ENCODE peak calls at places on chromosomes 3 and 15, in four cellular contexts. One of them, this sample, is unnamed.

GRCh38 chr3:126355777-126356372 is 1.3 kb downstream of the KLF15 start:
- DNase-seq in H1: peak
- DNase-seq in cardiac muscle cell: peak
- DNase-seq in cardiac fibroblast: peak
- DNase-seq in this sample: peak

GRCh38 chr3:38343797-38344594 is 2.6 kb upstream of the XYLB start:
- DNase-seq in H1: no peak
- DNase-seq in cardiac muscle cell: peak
- DNase-seq in cardiac fibroblast: peak
- DNase-seq in this sample: peak

GRCh38 chr3:128198313-128198712 is 45.0 kb downstream of the EEFSEC start:
- DNase-seq in H1: no peak
- DNase-seq in cardiac muscle cell: no peak
- DNase-seq in cardiac fibroblast: no peak
- DNase-seq in this sample: no peak

GRCh38 chr3:67495751-67496150 is 158.7 kb downstream of the SUCLG2 start:
- DNase-seq in H1: no peak
- DNase-seq in cardiac muscle cell: peak
- DNase-seq in cardiac fibroblast: no peak
- DNase-seq in this sample: peak

GRCh38 chr15:62749036-62749435 is 293.5 kb upstream of the TPM1 start:
- DNase-seq in H1: no peak
- DNase-seq in cardiac muscle cell: no peak
- DNase-seq in cardiac fibroblast: no peak
- DNase-seq in this sample: no peak

GRCh38 chr3:32821686-32822296 is 4.0 kb downstream of the TRIM71 start:
- DNase-seq in H1: no peak
- DNase-seq in cardiac muscle cell: no peak
- DNase-seq in cardiac fibroblast: no peak
- DNase-seq in this sample: no peak

GRCh38 chr15:99409097-99409473 is 156.7 kb upstream of the MEF2A start:
- DNase-seq in H1: peak
- DNase-seq in cardiac muscle cell: peak
- DNase-seq in cardiac fibroblast: peak
- DNase-seq in this sample: peak

GRCh38 chr3:33277193-33277882 is at the start of gene FBXL2:
- DNase-seq in H1: peak
- DNase-seq in cardiac muscle cell: peak
- DNase-seq in cardiac fibroblast: peak
- DNase-seq in this sample: peak

GRCh38 chr15:69143756-69144436 is 16.5 kb upstream of the GLCE start:
- DNase-seq in H1: no peak
- DNase-seq in cardiac muscle cell: no peak
- DNase-seq in cardiac fibroblast: no peak
- DNase-seq in this sample: no peak

GRCh38 chr3:129605593-129606521 is 619 bp downstream of the PLXND1 start:
- DNase-seq in H1: no peak
- DNase-seq in cardiac muscle cell: peak
- DNase-seq in cardiac fibroblast: peak
- DNase-seq in this sample: peak

GRCh38 chr3:155385896-155386295 is 92.4 kb upstream of the STRIT1 start:
- DNase-seq in H1: no peak
- DNase-seq in cardiac muscle cell: no peak
- DNase-seq in cardiac fibroblast: no peak
- DNase-seq in this sample: no peak

GRCh38 chr3:45922039-45922326 is 21.3 kb upstream of the CXCR6 start:
- DNase-seq in H1: no peak
- DNase-seq in cardiac muscle cell: no peak
- DNase-seq in cardiac fibroblast: no peak
- DNase-seq in this sample: no peak

GRCh38 chr15:67843092-67843501 is 3.3 kb upstream of the RNU6-1 start:
- DNase-seq in H1: no peak
- DNase-seq in cardiac muscle cell: no peak
- DNase-seq in cardiac fibroblast: no peak
- DNase-seq in this sample: no peak

GRCh38 chr15:94080416-94080815 is 150.9 kb upstream of the MCTP2 start:
- DNase-seq in H1: no peak
- DNase-seq in cardiac muscle cell: no peak
- DNase-seq in cardiac fibroblast: peak
- DNase-seq in this sample: no peak

GRCh38 chr15:47603026-47603425 is 114.3 kb upstream of the SEMA6D start:
- DNase-seq in H1: no peak
- DNase-seq in cardiac muscle cell: no peak
- DNase-seq in cardiac fibroblast: no peak
- DNase-seq in this sample: no peak

GRCh38 chr3:177337548-177338331 is 140.5 kb upstream of the TBL1XR1 start:
- DNase-seq in H1: no peak
- DNase-seq in cardiac muscle cell: peak
- DNase-seq in cardiac fibroblast: peak
- DNase-seq in this sample: peak

GRCh38 chr15:71777216-71777943 is 33.0 kb upstream of the NR2E3 start:
- DNase-seq in H1: no peak
- DNase-seq in cardiac muscle cell: no peak
- DNase-seq in cardiac fibroblast: no peak
- DNase-seq in this sample: no peak

GRCh38 chr3:50415066-50415465 is 55.7 kb upstream of the TMEM115 start:
- DNase-seq in H1: no peak
- DNase-seq in cardiac muscle cell: no peak
- DNase-seq in cardiac fibroblast: no peak
- DNase-seq in this sample: no peak
- TF ChIP-seq CTCF in H1: peak
- TF ChIP-seq CTCF in cardiac muscle cell: no peak
- TF ChIP-seq CTCF in cardiac fibroblast: peak
- TF ChIP-seq CTCF in this sample: no peak

GRCh38 chr3:11288786-11289637 is 16.8 kb downstream of the ATG7 start:
- DNase-seq in H1: no peak
- DNase-seq in cardiac muscle cell: peak
- DNase-seq in cardiac fibroblast: peak
- DNase-seq in this sample: peak
- H3K4me3 ChIP-seq in H1: no peak
- H3K4me3 ChIP-seq in cardiac muscle cell: no peak
- H3K4me3 ChIP-seq in cardiac fibroblast: no peak
- H3K4me3 ChIP-seq in this sample: peak

DNA sequence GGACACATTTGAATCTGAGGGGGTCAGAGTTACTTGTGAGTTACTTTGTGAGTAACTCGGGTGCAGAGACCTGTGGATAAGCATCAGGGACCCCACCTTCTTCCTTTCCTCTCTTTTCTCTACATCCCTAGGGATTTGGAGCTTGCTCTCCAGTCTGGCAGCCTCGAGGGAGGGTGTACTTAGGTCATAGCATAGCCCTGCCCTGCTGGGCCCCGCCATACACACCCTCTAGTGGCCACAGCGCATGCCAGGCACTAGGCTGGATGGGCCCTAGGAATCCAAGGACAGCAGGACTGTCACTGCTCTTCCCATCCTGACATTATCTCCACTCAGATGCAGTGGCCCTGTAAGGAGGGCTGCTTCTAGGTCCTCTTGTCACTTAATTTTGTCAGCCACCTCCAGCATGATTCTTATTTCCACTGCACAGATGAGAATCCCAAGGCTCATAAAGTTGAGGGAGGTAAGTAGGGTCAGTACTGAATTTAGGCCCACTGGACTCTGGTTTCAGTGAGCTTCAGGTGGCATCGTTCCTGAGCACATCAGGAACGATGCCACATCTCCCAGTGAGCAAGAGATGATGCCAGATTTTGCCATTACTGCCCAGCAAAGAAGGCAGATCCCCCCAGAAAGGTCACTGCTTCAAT is 3.6 kb upstream of the SMAD6 start:
- DNase-seq in H1: peak
- DNase-seq in cardiac muscle cell: peak
- DNase-seq in cardiac fibroblast: peak
- DNase-seq in this sample: peak
- TF ChIP-seq CTCF in H1: peak
- TF ChIP-seq CTCF in cardiac muscle cell: peak
- TF ChIP-seq CTCF in cardiac fibroblast: peak
- TF ChIP-seq CTCF in this sample: peak

DNA sequence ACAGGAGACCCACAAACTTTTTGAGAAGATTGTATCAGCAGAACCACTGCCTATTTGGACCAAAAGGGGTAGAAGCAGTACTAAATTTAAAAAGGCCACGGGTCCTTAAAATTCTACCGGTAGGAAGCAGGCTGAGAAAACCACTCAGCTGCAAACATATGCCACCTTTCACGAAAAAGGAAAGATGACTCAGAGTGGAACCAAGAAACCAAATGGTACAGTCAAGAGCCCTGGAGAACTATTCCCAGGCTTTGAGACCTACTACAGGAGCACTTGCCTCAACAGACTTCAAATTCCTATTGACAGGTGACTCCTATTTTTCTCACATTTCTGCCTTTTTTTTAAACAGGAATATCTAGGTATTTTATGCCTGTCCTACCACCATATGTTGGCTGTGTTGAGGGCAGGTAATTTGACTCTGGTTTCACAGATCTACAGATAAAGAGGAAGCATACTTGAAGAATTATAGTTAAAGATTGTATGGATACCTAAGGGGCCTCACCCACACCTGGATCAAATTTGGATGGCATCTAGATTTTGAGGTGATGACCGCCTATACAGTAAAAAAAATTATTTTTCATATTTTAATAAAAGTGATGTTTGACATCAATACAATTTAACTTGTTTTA is 10.1 kb downstream of the GOLIM4 start:
- DNase-seq in H1: no peak
- DNase-seq in cardiac muscle cell: no peak
- DNase-seq in cardiac fibroblast: no peak
- DNase-seq in this sample: no peak
- H3K4me3 ChIP-seq in H1: no peak
- H3K4me3 ChIP-seq in cardiac muscle cell: no peak
- H3K4me3 ChIP-seq in cardiac fibroblast: no peak
- H3K4me3 ChIP-seq in this sample: no peak

GRCh38 chr3:185925353-185925752 is 12.5 kb downstream of the TRA2B start:
- DNase-seq in H1: no peak
- DNase-seq in cardiac muscle cell: no peak
- DNase-seq in cardiac fibroblast: no peak
- DNase-seq in this sample: no peak
- TF ChIP-seq CTCF in H1: no peak
- TF ChIP-seq CTCF in cardiac muscle cell: no peak
- TF ChIP-seq CTCF in cardiac fibroblast: no peak
- TF ChIP-seq CTCF in this sample: no peak

GRCh38 chr15:90839187-90840071 is 29.0 kb upstream of the FURIN start:
- DNase-seq in H1: peak
- DNase-seq in cardiac muscle cell: peak
- DNase-seq in cardiac fibroblast: peak
- DNase-seq in this sample: peak
- H3K4me3 ChIP-seq in H1: no peak
- H3K4me3 ChIP-seq in cardiac muscle cell: no peak
- H3K4me3 ChIP-seq in cardiac fibroblast: no peak
- H3K4me3 ChIP-seq in this sample: no peak

This sample was measured in fibroblast of pulmonary artery.